ENCODE peak calls at places on chromosomes 16 and 17, in five cellular contexts. One of them, this sample, is unnamed.

GRCh38 chr17:80811181-80812105 is 180.2 kb upstream of the CHMP6 start:
- DNase-seq in fibroblast of the aortic adventitia: no peak
- DNase-seq in spleen: peak
- DNase-seq in body of pancreas: no peak
- DNase-seq in esophagus squamous epithelium: no peak
- DNase-seq in this sample: no peak

GRCh38 chr17:55053855-55054254 is 85.3 kb downstream of the STXBP4 start:
- DNase-seq in fibroblast of the aortic adventitia: peak
- DNase-seq in spleen: no peak
- DNase-seq in body of pancreas: no peak
- DNase-seq in esophagus squamous epithelium: no peak
- DNase-seq in this sample: no peak

GRCh38 chr17:78314683-78315354 is 45.1 kb downstream of the SOCS3 start:
- DNase-seq in fibroblast of the aortic adventitia: no peak
- DNase-seq in esophagus squamous epithelium: no peak
- DNase-seq in body of pancreas: no peak
- DNase-seq in spleen: no peak
- DNase-seq in this sample: no peak

GRCh38 chr16:87956169-87956770 is 5.0 kb downstream of the BANP start:
- DNase-seq in esophagus squamous epithelium: no peak
- DNase-seq in fibroblast of the aortic adventitia: peak
- DNase-seq in body of pancreas: no peak
- DNase-seq in spleen: peak
- DNase-seq in this sample: peak

GRCh38 chr17:9331512-9332163 is 244.0 kb downstream of the STX8 start:
- DNase-seq in body of pancreas: no peak
- DNase-seq in esophagus squamous epithelium: no peak
- DNase-seq in fibroblast of the aortic adventitia: no peak
- DNase-seq in spleen: no peak
- DNase-seq in this sample: no peak

GRCh38 chr17:21201302-21201602 is 12.7 kb downstream of the TMEM11 start:
- DNase-seq in fibroblast of the aortic adventitia: peak
- DNase-seq in spleen: no peak
- DNase-seq in body of pancreas: no peak
- DNase-seq in esophagus squamous epithelium: no peak
- DNase-seq in this sample: no peak

GRCh38 chr16:3578610-3579551 is 1.7 kb upstream of the NLRC3 start:
- DNase-seq in body of pancreas: no peak
- DNase-seq in esophagus squamous epithelium: no peak
- DNase-seq in spleen: peak
- DNase-seq in fibroblast of the aortic adventitia: no peak
- DNase-seq in this sample: peak

GRCh38 chr16:54505479-54506247 is 219.1 kb upstream of the IRX3 start:
- DNase-seq in spleen: no peak
- DNase-seq in esophagus squamous epithelium: no peak
- DNase-seq in fibroblast of the aortic adventitia: peak
- DNase-seq in body of pancreas: no peak
- DNase-seq in this sample: no peak

GRCh38 chr17:20234266-20234665 is 225.1 kb downstream of the SPECC1 start:
- DNase-seq in body of pancreas: no peak
- DNase-seq in esophagus squamous epithelium: no peak
- DNase-seq in spleen: no peak
- DNase-seq in fibroblast of the aortic adventitia: no peak
- DNase-seq in this sample: peak

GRCh38 chr16:50859628-50860360 is 117.9 kb downstream of the CYLD start:
- DNase-seq in spleen: no peak
- DNase-seq in body of pancreas: no peak
- DNase-seq in fibroblast of the aortic adventitia: no peak
- DNase-seq in esophagus squamous epithelium: no peak
- DNase-seq in this sample: no peak

GRCh38 chr16:3637371-3637923 is 17.0 kb upstream of the DNASE1 start:
- DNase-seq in body of pancreas: no peak
- DNase-seq in spleen: peak
- DNase-seq in esophagus squamous epithelium: no peak
- DNase-seq in fibroblast of the aortic adventitia: no peak
- DNase-seq in this sample: no peak

GRCh38 chr16:28317040-28317880 is 24.9 kb downstream of the SBK1 start:
- DNase-seq in spleen: peak
- DNase-seq in fibroblast of the aortic adventitia: peak
- DNase-seq in body of pancreas: peak
- DNase-seq in esophagus squamous epithelium: no peak
- DNase-seq in this sample: no peak

GRCh38 chr16:25177831-25178688 is 38.7 kb upstream of the AQP8 start:
- DNase-seq in spleen: peak
- DNase-seq in body of pancreas: peak
- DNase-seq in esophagus squamous epithelium: no peak
- DNase-seq in fibroblast of the aortic adventitia: no peak
- DNase-seq in this sample: no peak

GRCh38 chr16:9603316-9603715 is 511.9 kb downstream of the HAPSTR1 start:
- DNase-seq in spleen: no peak
- DNase-seq in body of pancreas: no peak
- DNase-seq in fibroblast of the aortic adventitia: no peak
- DNase-seq in esophagus squamous epithelium: no peak
- DNase-seq in this sample: no peak

GRCh38 chr17:76506408-76507328 is 5.4 kb upstream of the RHBDF2 start:
- DNase-seq in esophagus squamous epithelium: no peak
- DNase-seq in body of pancreas: peak
- DNase-seq in spleen: peak
- DNase-seq in fibroblast of the aortic adventitia: peak
- DNase-seq in this sample: no peak

GRCh38 chr17:82835766-82836512 is 3.9 kb downstream of the ZNF750 start:
- DNase-seq in esophagus squamous epithelium: no peak
- DNase-seq in spleen: peak
- DNase-seq in fibroblast of the aortic adventitia: no peak
- DNase-seq in body of pancreas: no peak
- DNase-seq in this sample: no peak

DNA sequence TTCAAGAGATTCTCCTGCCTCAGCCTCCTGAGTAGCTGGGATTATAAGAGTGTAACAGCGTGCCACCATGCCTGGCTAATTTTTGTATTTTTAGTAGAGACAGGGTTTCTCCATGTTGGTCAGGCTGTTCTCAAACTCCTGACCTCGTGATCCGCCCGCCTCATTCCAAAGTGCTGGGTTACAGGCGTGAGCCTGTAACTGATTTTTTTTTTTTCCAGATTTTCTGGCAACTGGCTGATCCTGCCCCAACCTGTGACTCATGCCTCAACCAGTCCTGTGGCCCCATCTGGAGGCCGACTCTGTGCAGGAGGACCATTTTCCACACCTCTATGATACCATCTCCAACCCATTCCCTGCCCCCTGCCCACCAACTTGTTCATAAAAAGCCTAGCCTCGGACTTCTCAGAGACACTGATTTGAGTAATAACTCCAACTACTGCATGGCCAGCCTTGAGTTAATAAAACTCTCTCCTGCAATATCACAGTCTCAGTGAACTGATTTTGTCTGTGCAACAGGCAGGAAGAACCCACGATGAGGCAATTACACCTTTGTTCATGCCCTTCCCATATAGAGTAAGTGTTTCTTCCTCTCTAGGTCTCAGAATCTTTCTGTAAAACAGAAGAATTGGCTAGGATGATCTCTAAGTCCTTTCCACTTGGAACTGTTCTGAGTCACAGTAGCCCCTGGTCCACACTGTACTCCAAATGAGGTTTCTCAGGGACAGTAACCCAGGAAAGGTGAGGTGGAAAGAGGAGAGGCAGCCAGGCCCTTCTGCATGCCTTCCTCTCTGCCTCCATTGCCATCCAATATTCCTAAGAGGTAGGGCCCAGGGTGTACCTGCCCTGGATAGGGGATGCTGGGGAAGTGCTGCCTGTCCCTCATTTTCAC is 8.8 kb upstream of the CNOT1 start:
- DNase-seq in body of pancreas: peak
- DNase-seq in esophagus squamous epithelium: no peak
- DNase-seq in spleen: no peak
- DNase-seq in fibroblast of the aortic adventitia: peak
- DNase-seq in this sample: no peak
- TF ChIP-seq CTCF in body of pancreas: no peak
- TF ChIP-seq CTCF in esophagus squamous epithelium: peak
- TF ChIP-seq CTCF in spleen: no peak
- TF ChIP-seq CTCF in fibroblast of the aortic adventitia: peak
- TF ChIP-seq CTCF in this sample: no peak

GRCh38 chr17:74356640-74357465 is 4.8 kb downstream of the BTBD17 start:
- DNase-seq in spleen: no peak
- DNase-seq in fibroblast of the aortic adventitia: no peak
- DNase-seq in esophagus squamous epithelium: no peak
- DNase-seq in body of pancreas: no peak
- DNase-seq in this sample: no peak
- H3K4me3 ChIP-seq in spleen: peak
- H3K4me3 ChIP-seq in fibroblast of the aortic adventitia: no peak
- H3K4me3 ChIP-seq in esophagus squamous epithelium: no peak
- H3K4me3 ChIP-seq in body of pancreas: no peak
- H3K4me3 ChIP-seq in this sample: no peak

DNA sequence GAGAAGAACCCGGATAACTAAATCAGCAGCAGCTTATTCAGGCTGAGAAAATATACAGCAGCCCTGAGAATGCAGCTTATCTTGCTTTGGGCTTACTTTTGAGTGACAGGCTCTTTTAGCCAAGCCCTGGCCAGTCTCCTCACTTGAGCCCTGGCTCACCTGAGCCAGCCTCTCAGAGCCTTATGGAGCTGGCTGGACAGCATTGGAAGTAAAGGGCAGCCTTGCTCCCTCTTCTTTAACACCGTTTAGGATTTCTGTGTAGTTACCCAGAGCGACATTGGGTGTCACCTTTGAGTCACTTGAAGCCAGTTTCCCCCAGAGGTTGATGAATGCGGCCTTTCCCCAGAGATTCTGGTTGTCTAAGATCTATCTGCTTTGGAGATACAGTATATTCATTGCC is 7.7 kb upstream of the NPIPB2 start:
- DNase-seq in spleen: no peak
- DNase-seq in esophagus squamous epithelium: no peak
- DNase-seq in body of pancreas: peak
- DNase-seq in fibroblast of the aortic adventitia: peak
- DNase-seq in this sample: no peak
- TF ChIP-seq CTCF in spleen: peak
- TF ChIP-seq CTCF in esophagus squamous epithelium: no peak
- TF ChIP-seq CTCF in body of pancreas: peak
- TF ChIP-seq CTCF in fibroblast of the aortic adventitia: peak
- TF ChIP-seq CTCF in this sample: peak

GRCh38 chr17:28895794-28896447 is 1.6 kb downstream of the FLOT2 start:
- DNase-seq in body of pancreas: no peak
- DNase-seq in fibroblast of the aortic adventitia: no peak
- DNase-seq in esophagus squamous epithelium: no peak
- DNase-seq in spleen: peak
- DNase-seq in this sample: no peak
- H3K4me3 ChIP-seq in body of pancreas: no peak
- H3K4me3 ChIP-seq in fibroblast of the aortic adventitia: peak
- H3K4me3 ChIP-seq in esophagus squamous epithelium: peak
- H3K4me3 ChIP-seq in spleen: peak
- H3K4me3 ChIP-seq in this sample: peak

GRCh38 chr17:46756061-46756735 is 62.3 kb downstream of the WNT3 start:
- DNase-seq in fibroblast of the aortic adventitia: no peak
- DNase-seq in esophagus squamous epithelium: no peak
- DNase-seq in spleen: no peak
- DNase-seq in body of pancreas: no peak
- DNase-seq in this sample: no peak
- TF ChIP-seq CTCF in fibroblast of the aortic adventitia: no peak
- TF ChIP-seq CTCF in esophagus squamous epithelium: no peak
- TF ChIP-seq CTCF in spleen: no peak
- TF ChIP-seq CTCF in body of pancreas: no peak
- TF ChIP-seq CTCF in this sample: no peak

GRCh38 chr17:39209317-39210092 is 9.4 kb downstream of the RPL19 start:
- DNase-seq in fibroblast of the aortic adventitia: peak
- DNase-seq in body of pancreas: peak
- DNase-seq in esophagus squamous epithelium: no peak
- DNase-seq in spleen: peak
- DNase-seq in this sample: no peak
- H3K4me3 ChIP-seq in fibroblast of the aortic adventitia: peak
- H3K4me3 ChIP-seq in body of pancreas: no peak
- H3K4me3 ChIP-seq in esophagus squamous epithelium: peak
- H3K4me3 ChIP-seq in spleen: peak
- H3K4me3 ChIP-seq in this sample: peak

GRCh38 chr16:81006472-81007311 is at the start of the genes CENPN and CMC2:
- DNase-seq in body of pancreas: peak
- DNase-seq in spleen: peak
- DNase-seq in esophagus squamous epithelium: peak
- DNase-seq in fibroblast of the aortic adventitia: peak
- DNase-seq in this sample: peak
- TF ChIP-seq CTCF in body of pancreas: no peak
- TF ChIP-seq CTCF in spleen: no peak
- TF ChIP-seq CTCF in esophagus squamous epithelium: no peak
- TF ChIP-seq CTCF in fibroblast of the aortic adventitia: no peak
- TF ChIP-seq CTCF in this sample: no peak

GRCh38 chr16:30139895-30140481 is 17.0 kb upstream of the MAPK3 start:
- DNase-seq in body of pancreas: no peak
- DNase-seq in esophagus squamous epithelium: no peak
- DNase-seq in spleen: no peak
- DNase-seq in fibroblast of the aortic adventitia: no peak
- DNase-seq in this sample: no peak
- H3K4me3 ChIP-seq in body of pancreas: no peak
- H3K4me3 ChIP-seq in esophagus squamous epithelium: no peak
- H3K4me3 ChIP-seq in spleen: no peak
- H3K4me3 ChIP-seq in fibroblast of the aortic adventitia: no peak
- H3K4me3 ChIP-seq in this sample: no peak

DNA sequence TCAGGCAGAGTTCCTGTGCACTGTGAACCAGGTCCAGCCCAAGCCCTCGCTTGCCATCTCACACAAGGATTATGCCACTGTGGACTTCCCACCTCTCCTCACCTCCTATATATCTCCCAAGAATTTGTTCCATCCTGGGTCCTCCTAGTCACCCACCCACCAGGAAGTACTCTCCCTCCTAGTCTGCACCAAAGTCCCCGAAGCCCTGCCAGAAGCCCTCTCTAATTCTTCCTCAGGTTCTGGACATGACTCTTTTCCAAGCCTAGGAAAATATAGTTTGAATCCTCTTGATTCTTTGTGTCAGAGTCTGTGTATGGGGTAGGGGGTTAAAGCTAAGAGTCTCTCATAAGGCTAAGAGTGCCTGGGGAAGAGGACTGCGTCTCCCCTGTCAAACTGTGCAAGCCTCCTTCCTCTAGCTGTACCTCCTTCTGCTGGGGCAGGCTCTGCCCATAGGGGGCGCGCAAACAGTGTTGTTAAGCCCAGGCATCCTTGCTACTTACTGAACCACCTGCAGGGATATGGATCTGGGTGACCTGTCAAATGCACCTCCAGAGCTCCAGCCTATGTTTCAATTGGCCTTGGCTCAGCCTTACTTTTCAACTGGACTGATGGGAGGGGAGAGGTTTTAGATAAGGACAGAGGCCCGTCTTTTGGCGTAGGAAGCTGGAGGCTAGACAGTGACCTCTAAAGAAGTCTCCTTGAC is 16.6 kb upstream of the DLX4 start:
- DNase-seq in body of pancreas: peak
- DNase-seq in fibroblast of the aortic adventitia: peak
- DNase-seq in spleen: peak
- DNase-seq in esophagus squamous epithelium: no peak
- DNase-seq in this sample: peak
- TF ChIP-seq CTCF in body of pancreas: peak
- TF ChIP-seq CTCF in fibroblast of the aortic adventitia: peak
- TF ChIP-seq CTCF in spleen: peak
- TF ChIP-seq CTCF in esophagus squamous epithelium: peak
- TF ChIP-seq CTCF in this sample: peak

This sample was measured in GM12864.